ENCODE peak calls at places on chromosomes 16 and 17, in seven cellular contexts. W is OCI-LY7, C is MM.1S, T is neural progenitor cell, B is HCT116, R is hepatocyte, Q is SK-N-SH. M is an unnamed sample.

GRCh38 chr16:73365010-73365409 is 317.1 kb upstream of the ZFHX3 start:
- DNase-seq in W (no peak), C (no peak), T (no peak), B (no peak), R (peak; percentile 72), Q (peak; percentile 83), M (no peak)

GRCh38 chr17:44257815-44258750 is 9.9 kb downstream of the SLC4A1 start:
- DNase-seq in W (no peak), C (no peak), T (no peak), B (no peak), R (no peak), Q (peak; percentile 32), M (no peak)

GRCh38 chr16:84603115-84603816 is 14.6 kb downstream of the COTL1 start:
- DNase-seq in W (no peak), C (no peak), T (no peak), B (peak; percentile 55), R (peak; percentile 61), Q (no peak), M (peak; percentile 92)

GRCh38 chr17:37844158-37844976 is 79.8 kb upstream of the TBC1D3K start:
- DNase-seq in W (peak; percentile 49), C (peak; percentile 51), T (peak; percentile 85), B (peak; percentile 48), R (peak; percentile 78), Q (peak; percentile 37), M (peak; percentile 55)

GRCh38 chr17:82664701-82665182 is 16.5 kb upstream of the WDR45B start:
- DNase-seq in W (no peak), C (no peak), T (peak; percentile 44), B (no peak), R (no peak), Q (peak; percentile 71), M (no peak)

GRCh38 chr17:41651625-41652460 is 27.5 kb upstream of the KRT17 start:
- DNase-seq in W (no peak), C (no peak), T (no peak), B (no peak), R (peak; percentile 74), Q (peak; percentile 11), M (no peak)

GRCh38 chr17:8890671-8891070 is 23.2 kb upstream of the PIK3R6 start:
- DNase-seq in W (no peak), C (no peak), T (no peak), B (no peak), R (no peak), Q (no peak), M (no peak)

GRCh38 chr17:31202968-31203367 is 94.1 kb downstream of the OMG start:
- DNase-seq in W (no peak), C (no peak), T (no peak), B (no peak), R (no peak), Q (no peak), M (no peak)

GRCh38 chr16:17459903-17460521 is 10.7 kb downstream of the XYLT1 start:
- DNase-seq in W (peak; percentile 92), C (no peak), T (no peak), B (no peak), R (no peak), Q (no peak), M (no peak)

GRCh38 chr17:69818467-69818866 is 256.6 kb upstream of the KCNJ16 start:
- DNase-seq in W (no peak), C (no peak), T (no peak), B (no peak), R (peak; percentile 7), Q (no peak), M (no peak)

GRCh38 chr16:80158766-80159165 is 382.0 kb upstream of the DYNLRB2 start:
- DNase-seq in W (no peak), C (no peak), T (no peak), B (no peak), R (no peak), Q (no peak), M (peak; percentile 4)

GRCh38 chr16:72848759-72849664 is 198.9 kb downstream of the ZFHX3 start:
- DNase-seq in W (no peak), C (no peak), T (peak; percentile 26), B (peak; percentile 56), R (peak; percentile 71), Q (peak; percentile 82), M (peak; percentile 92)

GRCh38 chr16:66470556-66470955 is 43.5 kb downstream of the BEAN1 start:
- DNase-seq in W (no peak), C (no peak), T (no peak), B (no peak), R (no peak), Q (no peak), M (no peak)

GRCh38 chr16:1571012-1571671 is 37.7 kb downstream of the TMEM204 start:
- DNase-seq in W (no peak), C (no peak), T (no peak), B (no peak), R (no peak), Q (no peak), M (no peak)

GRCh38 chr17:82668631-82669099 is 20.4 kb upstream of the WDR45B start:
- DNase-seq in W (peak; percentile 73), C (no peak), T (peak; percentile 85), B (peak; percentile 43), R (peak; percentile 81), Q (peak; percentile 84), M (peak; percentile 73)

GRCh38 chr17:31470592-31470991 is 79.1 kb downstream of the RAB11FIP4 start:
- DNase-seq in W (no peak), C (no peak), T (no peak), B (no peak), R (no peak), Q (no peak), M (peak; percentile 17)

GRCh38 chr16:79653337-79654000 is 52.9 kb upstream of the MAF start:
- DNase-seq in W (no peak), C (no peak), T (no peak), B (no peak), R (peak; percentile 68), Q (peak; percentile 61), M (no peak)

GRCh38 chr17:41178341-41178740 is 320 bp upstream of the KRTAP4-2 start:
- DNase-seq in W (no peak), C (no peak), T (no peak), B (no peak), R (no peak), Q (no peak), M (peak; percentile 43)

GRCh38 chr17:9790889-9791876 is at the start of gene DHRS7C:
- DNase-seq in W (no peak), C (no peak), T (peak; percentile 26), B (no peak), R (no peak), Q (no peak), M (no peak)

GRCh38 chr17:72863511-72864175 is 228.8 kb downstream of the SLC39A11 start:
- DNase-seq in W (no peak), C (no peak), T (peak; percentile 18), B (no peak), R (no peak), Q (no peak), M (no peak)

GRCh38 chr16:8950580-8951077 is 13.1 kb downstream of the USP7 start:
- DNase-seq in W (no peak), C (no peak), T (no peak), B (no peak), R (no peak), Q (no peak), M (no peak)

GRCh38 chr17:16999931-17000625 is 28.2 kb upstream of the TNFRSF13B start:
- DNase-seq in W (no peak), C (no peak), T (no peak), B (no peak), R (no peak), Q (no peak), M (no peak)

GRCh38 chr17:16997514-16998429 is 25.9 kb upstream of the TNFRSF13B start:
- DNase-seq in W (peak; percentile 29), C (no peak), T (no peak), B (no peak), R (no peak), Q (peak; percentile 80), M (peak; percentile 28)

GRCh38 chr17:17004251-17004996 is 32.5 kb upstream of the TNFRSF13B start:
- DNase-seq in W (no peak), C (no peak), T (no peak), B (no peak), R (no peak), Q (no peak), M (no peak)

GRCh38 chr17:17001076-17001777 is 29.3 kb upstream of the TNFRSF13B start:
- DNase-seq in W (no peak), C (no peak), T (no peak), B (no peak), R (no peak), Q (no peak), M (no peak)

GRCh38 chr17:17001874-17002520 is 30.1 kb upstream of the TNFRSF13B start:
- DNase-seq in W (peak; percentile 72), C (peak; percentile 79), T (peak; percentile 90), B (peak; percentile 51), R (peak; percentile 93), Q (peak; percentile 92), M (peak; percentile 93)
- TF ChIP-seq EZH2phosphoT487 in W (no peak), C (no peak), T (no peak), B (no peak), R (no peak), Q (no peak), M (no peak)

GRCh38 chr16:35154627-35155026 is 1695.2 kb downstream of the TP53TG3F start:
- DNase-seq in W (no peak), C (no peak), T (no peak), B (no peak), R (no peak), Q (no peak), M (no peak)
- H3K9me3 ChIP-seq in W (peaks cover 7% of the 10 kb centered on the region), C (no peaks in the 10 kb centered on the region), T (peaks cover 15% of the 10 kb centered on the region), B (peaks cover 6% of the 10 kb centered on the region), R (no peaks in the 10 kb centered on the region), Q (no peaks in the 10 kb centered on the region), M (no peaks in the 10 kb centered on the region)

DNA sequence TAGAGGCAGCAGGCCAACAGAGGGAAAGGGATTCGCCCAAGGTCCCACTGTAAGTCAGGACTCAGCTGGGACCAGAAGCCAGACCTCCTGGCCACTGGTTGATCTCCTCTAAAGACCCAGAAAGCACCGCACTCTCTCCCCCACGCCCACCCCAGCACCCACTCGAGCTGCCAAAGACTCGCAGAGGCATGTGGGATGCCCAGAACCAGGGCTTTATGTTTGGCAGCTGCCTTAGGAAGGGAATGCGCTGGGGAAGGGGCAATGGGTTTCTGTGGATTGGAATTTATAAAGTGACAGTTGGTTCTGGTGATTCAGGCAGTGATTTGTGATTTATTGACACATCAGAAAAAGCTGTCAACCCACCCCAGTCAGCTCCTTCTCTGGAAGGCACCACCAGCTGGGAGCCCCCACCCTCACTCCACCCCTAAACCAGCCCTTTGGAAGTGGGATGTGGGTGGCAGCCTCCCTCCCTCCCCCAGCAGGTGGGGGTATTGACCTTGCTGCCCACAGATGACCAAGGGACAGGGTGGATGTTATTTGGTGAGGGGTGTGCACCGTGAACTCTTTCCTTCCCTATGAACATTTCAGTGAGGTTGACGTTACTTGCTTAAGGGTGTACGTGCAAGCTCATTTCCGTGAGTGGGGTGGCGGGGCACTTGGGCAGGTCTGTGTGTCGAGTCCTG is 76.6 kb upstream of the DNAJA2 start:
- DNase-seq in W (no peak), C (no peak), T (no peak), B (no peak), R (no peak), Q (no peak), M (no peak)
- TF ChIP-seq CTCF in W (no peak), C (no peak), T (no peak), B (no peak), R (no peak), Q (no peak), M (no peak)

DNA sequence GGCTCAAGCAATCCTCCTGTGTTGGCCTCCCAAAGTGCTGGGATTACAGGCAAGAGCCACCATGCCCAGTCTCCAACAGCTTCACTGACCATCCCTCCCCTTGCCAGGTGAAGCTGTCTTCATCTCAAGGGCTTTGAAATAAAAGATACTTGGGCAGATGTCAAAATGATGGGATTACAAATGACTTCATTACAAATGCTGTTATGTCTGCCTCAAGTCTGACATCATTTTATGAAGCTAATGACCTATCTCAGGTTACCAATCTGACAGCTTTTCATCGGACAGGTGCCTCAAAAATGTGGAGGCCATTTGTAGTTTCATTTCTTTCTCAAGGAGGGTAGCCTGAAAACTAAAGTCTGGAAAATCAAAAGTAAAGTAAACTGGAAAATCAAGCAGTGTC is 323.7 kb upstream of the TBX2 start:
- DNase-seq in W (no peak), C (no peak), T (no peak), B (no peak), R (no peak), Q (no peak), M (no peak)
- TF ChIP-seq EZH2phosphoT487 in W (no peak), C (no peak), T (no peak), B (no peak), R (no peak), Q (no peak), M (no peak)